ENCODE peak calls at places on chromosome 5, in nine cellular contexts. R, Y, M, G, P, X, A, E and L are unnamed samples.

GRCh38 chr5:135219868-135220267 is 179.2 kb downstream of the MACROH2A1 start:
- DNase-seq in E (no peak), X (peak; percentile 14), P (no peak), R (no peak), Y (no peak), M (no peak), A (no peak), G (no peak), L (no peak)

GRCh38 chr5:57032151-57032551 is 80.2 kb upstream of the MIER3 start:
- DNase-seq in A (no peak), X (peak; percentile 71), M (no peak), G (no peak), Y (no peak), R (no peak), P (no peak), E (no peak), L (no peak)

GRCh38 chr5:67380431-67380830 is 183.8 kb upstream of the CD180 start:
- DNase-seq in P (no peak), E (no peak), M (no peak), Y (no peak), G (no peak), R (no peak), X (no peak), A (no peak), L (no peak)

GRCh38 chr5:8362507-8362906 is 493.6 kb downstream of the MTRR start:
- DNase-seq in M (no peak), A (no peak), Y (no peak), P (no peak), R (no peak), E (no peak), G (no peak), X (no peak), L (no peak)

GRCh38 chr5:14351845-14352712 is 208.9 kb downstream of the TRIO start:
- DNase-seq in R (peak; percentile 41), M (peak; percentile 70), Y (peak; percentile 39), G (peak; percentile 65), E (peak; percentile 57), X (peak; percentile 62), A (peak; percentile 58), P (peak; percentile 75), L (peak; percentile 57)

GRCh38 chr5:133742370-133743036 is 130.2 kb upstream of the FSTL4 start:
- DNase-seq in A (peak; percentile 46), Y (no peak), X (no peak), E (no peak), R (no peak), M (no peak), P (peak; percentile 12), G (no peak), L (no peak)

GRCh38 chr5:3217114-3217513 is 378.5 kb upstream of the IRX1 start:
- DNase-seq in E (no peak), A (no peak), R (no peak), G (no peak), X (peak; percentile 1), M (no peak), P (no peak), Y (no peak), L (no peak)

GRCh38 chr5:140795259-140795641 is 598 bp downstream of the PCDHA2 start:
- DNase-seq in R (no peak), G (no peak), Y (no peak), P (no peak), E (no peak), A (no peak), M (no peak), X (no peak), L (no peak)

GRCh38 chr5:7391215-7391614 is 4.7 kb upstream of the ADCY2 start:
- DNase-seq in M (no peak), Y (peak; percentile 26), X (no peak), E (no peak), P (no peak), G (no peak), R (no peak), A (no peak), L (no peak)

GRCh38 chr5:78420548-78420947 is 60.1 kb downstream of the SCAMP1 start:
- DNase-seq in E (no peak), R (no peak), G (no peak), P (no peak), M (no peak), A (no peak), Y (no peak), X (no peak), L (no peak)

GRCh38 chr5:154646841-154647759 is 108.1 kb upstream of the LARP1 start:
- DNase-seq in X (peak; percentile 85), M (peak; percentile 12), P (peak; percentile 48), A (peak; percentile 45), E (no peak), G (peak; percentile 27), R (no peak), Y (peak; percentile 36), L (no peak)

GRCh38 chr5:97986069-97986468 is 787.4 kb upstream of the RGMB start:
- DNase-seq in G (no peak), R (peak; percentile 47), E (no peak), A (no peak), Y (no peak), M (peak; percentile 60), X (no peak), P (no peak), L (no peak)

GRCh38 chr5:131396015-131396414 is 132.2 kb downstream of the CDC42SE2 start:
- DNase-seq in M (no peak), E (no peak), R (no peak), Y (no peak), A (no peak), P (no peak), X (no peak), G (no peak), L (no peak)

GRCh38 chr5:54964405-54964804 is 21.0 kb downstream of the ESM1 start:
- DNase-seq in G (no peak), P (no peak), E (no peak), X (no peak), R (no peak), A (no peak), M (no peak), Y (no peak), L (no peak)

GRCh38 chr5:78905084-78905938 is 79.8 kb downstream of the ARSB start:
- DNase-seq in E (no peak), M (peak; percentile 51), P (no peak), A (no peak), Y (no peak), G (no peak), X (no peak), R (no peak), L (no peak)

GRCh38 chr5:56490971-56491468 is 257.9 kb upstream of the ANKRD55 start:
- DNase-seq in G (no peak), P (no peak), A (no peak), Y (no peak), X (no peak), M (no peak), E (no peak), R (no peak), L (no peak)

GRCh38 chr5:35854248-35854647 is 2.4 kb upstream of the IL7R start:
- DNase-seq in E (no peak), P (no peak), R (no peak), Y (no peak), M (no peak), A (no peak), G (no peak), X (no peak), L (no peak)

GRCh38 chr5:72320022-72320898 is at the start of the genes MRPS27 and PTCD2:
- DNase-seq in E (peak; percentile 90), P (peak; percentile 94), A (peak; percentile 96), X (peak; percentile 97), G (peak; percentile 96), Y (peak; percentile 90), M (peak; percentile 99), R (peak; percentile 99), L (peak; percentile 87)
- TF ChIP-seq CTCF in E (peak; percentile 53), P (no peak), A (no peak), X (no peak), G (no peak), Y (peak; percentile 47), M (peak; percentile 3), R (no peak), L (no peak)

DNA sequence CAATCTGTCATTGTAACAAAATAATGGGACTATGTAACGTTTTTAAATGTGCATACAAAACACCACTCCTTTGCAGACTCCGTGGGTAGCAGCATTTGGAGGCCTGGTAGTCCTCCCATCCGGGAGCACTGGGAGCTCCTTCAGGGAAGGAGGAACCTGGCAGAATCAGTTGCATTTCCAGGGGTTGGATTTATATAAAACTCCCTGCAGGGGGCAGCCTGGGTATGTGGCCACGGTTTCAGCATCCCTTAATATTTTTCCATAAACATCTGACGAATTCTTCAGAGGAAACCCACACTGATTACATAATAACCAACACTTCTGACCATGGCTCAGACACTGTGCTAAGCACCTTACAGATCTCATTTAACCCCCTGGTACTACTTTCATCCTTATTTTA is 6.1 kb upstream of the AFAP1L1 start:
- DNase-seq in E (no peak), X (no peak), R (no peak), G (no peak), A (no peak), P (no peak), Y (no peak), M (peak; percentile 72), L (no peak)
- TF ChIP-seq CTCF in E (no peak), X (no peak), R (peak; percentile 38), G (peak; percentile 64), A (no peak), P (no peak), Y (peak; percentile 31), M (peak; percentile 69), L (no peak)

GRCh38 chr5:168579206-168579986 is at the start of gene PANK3:
- DNase-seq in X (peak; percentile 98), Y (peak; percentile 95), M (peak; percentile 99), R (peak; percentile 100), P (peak; percentile 98), G (peak; percentile 98), E (peak; percentile 96), A (peak; percentile 98), L (peak; percentile 96)

GRCh38 chr5:168578006-168578405 is 1.2 kb downstream of the PANK3 start:
- DNase-seq in Y (no peak), A (no peak), G (no peak), R (no peak), P (no peak), M (peak; percentile 37), E (no peak), X (no peak), L (no peak)

GRCh38 chr5:168579987-168580508 is 880 bp upstream of the PANK3 start:
- DNase-seq in A (no peak), P (peak; percentile 15), Y (no peak), G (no peak), E (no peak), R (no peak), X (no peak), M (no peak), L (no peak)

GRCh38 chr5:168575391-168576372 is 3.5 kb downstream of the PANK3 start:
- DNase-seq in M (peak; percentile 3), G (no peak), E (no peak), Y (no peak), X (no peak), A (no peak), P (no peak), R (no peak), L (no peak)

GRCh38 chr5:168578506-168579205 is 512 bp downstream of the PANK3 start:
- DNase-seq in Y (no peak), P (no peak), X (no peak), M (no peak), A (no peak), R (no peak), E (peak; percentile 48), G (no peak), L (no peak)
- TF ChIP-seq CTCF in Y (no peak), P (no peak), X (no peak), M (no peak), A (no peak), R (no peak), E (no peak), G (no peak), L (no peak)

GRCh38 chr5:150706776-150707390 is 6.0 kb upstream of the RBM22 start:
- DNase-seq in E (no peak), Y (no peak), G (no peak), A (no peak), M (no peak), X (no peak), P (no peak), R (no peak), L (no peak)

GRCh38 chr5:150710165-150710564 is 9.3 kb upstream of the RBM22 start:
- DNase-seq in G (no peak), X (no peak), R (no peak), P (no peak), A (no peak), M (no peak), E (no peak), Y (no peak), L (no peak)
- TF ChIP-seq CTCF in G (peak; percentile 45), X (no peak), R (no peak), P (peak; percentile 27), A (peak; percentile 15), M (peak; percentile 39), E (peak; percentile 43), Y (peak; percentile 16), L (no peak)